ENCODE peak calls at places on chromosomes 6 and 20, in seven cellular contexts. One of them, this sample, is unnamed.

GRCh38 chr6:21263531-21264287 is 329.8 kb upstream of the SOX4 start:
- DNase-seq in CD4-positive, alpha-beta memory T cell: no peak
- DNase-seq in psoas muscle: no peak
- DNase-seq in A673: no peak
- DNase-seq in prostate gland: peak; percentile 9
- DNase-seq in astrocyte of the spinal cord: peak; percentile 22
- DNase-seq in cardiac fibroblast: peak; percentile 75
- DNase-seq in this sample: peak; percentile 59

GRCh38 chr6:69487688-69488087 is 309.1 kb downstream of the LMBRD1 start:
- DNase-seq in psoas muscle: no peak
- DNase-seq in cardiac fibroblast: peak; percentile 7
- DNase-seq in A673: peak; percentile 36
- DNase-seq in prostate gland: no peak
- DNase-seq in astrocyte of the spinal cord: no peak
- DNase-seq in CD4-positive, alpha-beta memory T cell: no peak
- DNase-seq in this sample: peak; percentile 1

GRCh38 chr6:131946992-131947955 is 3.9 kb downstream of the CCN2 start:
- DNase-seq in A673: no peak
- DNase-seq in CD4-positive, alpha-beta memory T cell: no peak
- DNase-seq in psoas muscle: no peak
- DNase-seq in prostate gland: no peak
- DNase-seq in cardiac fibroblast: peak; percentile 89
- DNase-seq in astrocyte of the spinal cord: peak; percentile 87
- DNase-seq in this sample: peak; percentile 85

GRCh38 chr20:51807864-51808263 is 5.5 kb upstream of the SALL4 start:
- DNase-seq in prostate gland: no peak
- DNase-seq in psoas muscle: no peak
- DNase-seq in CD4-positive, alpha-beta memory T cell: no peak
- DNase-seq in A673: no peak
- DNase-seq in cardiac fibroblast: no peak
- DNase-seq in astrocyte of the spinal cord: no peak
- DNase-seq in this sample: no peak

GRCh38 chr6:170099387-170099786 is 191.5 kb downstream of the DLL1 start:
- DNase-seq in cardiac fibroblast: no peak
- DNase-seq in A673: no peak
- DNase-seq in astrocyte of the spinal cord: no peak
- DNase-seq in prostate gland: no peak
- DNase-seq in psoas muscle: no peak
- DNase-seq in CD4-positive, alpha-beta memory T cell: no peak
- DNase-seq in this sample: no peak

GRCh38 chr6:62614442-62614841 is 328.4 kb upstream of the KHDRBS2 start:
- DNase-seq in CD4-positive, alpha-beta memory T cell: no peak
- DNase-seq in cardiac fibroblast: no peak
- DNase-seq in psoas muscle: no peak
- DNase-seq in astrocyte of the spinal cord: no peak
- DNase-seq in A673: no peak
- DNase-seq in prostate gland: no peak
- DNase-seq in this sample: no peak

GRCh38 chr6:25217275-25217674 is 61.9 kb upstream of the CARMIL1 start:
- DNase-seq in A673: no peak
- DNase-seq in CD4-positive, alpha-beta memory T cell: no peak
- DNase-seq in astrocyte of the spinal cord: no peak
- DNase-seq in psoas muscle: no peak
- DNase-seq in prostate gland: no peak
- DNase-seq in cardiac fibroblast: no peak
- DNase-seq in this sample: no peak

GRCh38 chr20:61609461-61609860 is 357.4 kb downstream of the CDH4 start:
- DNase-seq in cardiac fibroblast: no peak
- DNase-seq in astrocyte of the spinal cord: no peak
- DNase-seq in prostate gland: no peak
- DNase-seq in CD4-positive, alpha-beta memory T cell: no peak
- DNase-seq in A673: no peak
- DNase-seq in psoas muscle: no peak
- DNase-seq in this sample: no peak

GRCh38 chr6:20664250-20664649 is 130.0 kb downstream of the CDKAL1 start:
- DNase-seq in astrocyte of the spinal cord: no peak
- DNase-seq in prostate gland: no peak
- DNase-seq in cardiac fibroblast: no peak
- DNase-seq in CD4-positive, alpha-beta memory T cell: no peak
- DNase-seq in A673: no peak
- DNase-seq in psoas muscle: no peak
- DNase-seq in this sample: no peak

GRCh38 chr20:23125625-23126191 is 39.6 kb upstream of the CD93 start:
- DNase-seq in cardiac fibroblast: peak; percentile 95
- DNase-seq in psoas muscle: peak; percentile 80
- DNase-seq in astrocyte of the spinal cord: peak; percentile 31
- DNase-seq in CD4-positive, alpha-beta memory T cell: no peak
- DNase-seq in A673: no peak
- DNase-seq in prostate gland: no peak
- DNase-seq in this sample: peak; percentile 96

GRCh38 chr6:155004576-155005345 is 9.6 kb downstream of the TIAM2 start:
- DNase-seq in A673: no peak
- DNase-seq in cardiac fibroblast: no peak
- DNase-seq in psoas muscle: no peak
- DNase-seq in prostate gland: no peak
- DNase-seq in astrocyte of the spinal cord: no peak
- DNase-seq in CD4-positive, alpha-beta memory T cell: no peak
- DNase-seq in this sample: no peak

GRCh38 chr6:14889172-14889571 is 356.7 kb upstream of the JARID2 start:
- DNase-seq in CD4-positive, alpha-beta memory T cell: no peak
- DNase-seq in prostate gland: peak; percentile 19
- DNase-seq in cardiac fibroblast: peak; percentile 46
- DNase-seq in psoas muscle: no peak
- DNase-seq in astrocyte of the spinal cord: no peak
- DNase-seq in A673: no peak
- DNase-seq in this sample: peak; percentile 46

GRCh38 chr20:54625497-54625896 is 150.1 kb downstream of the DOK5 start:
- DNase-seq in astrocyte of the spinal cord: no peak
- DNase-seq in A673: no peak
- DNase-seq in cardiac fibroblast: no peak
- DNase-seq in CD4-positive, alpha-beta memory T cell: no peak
- DNase-seq in prostate gland: no peak
- DNase-seq in psoas muscle: no peak
- DNase-seq in this sample: no peak

DNA sequence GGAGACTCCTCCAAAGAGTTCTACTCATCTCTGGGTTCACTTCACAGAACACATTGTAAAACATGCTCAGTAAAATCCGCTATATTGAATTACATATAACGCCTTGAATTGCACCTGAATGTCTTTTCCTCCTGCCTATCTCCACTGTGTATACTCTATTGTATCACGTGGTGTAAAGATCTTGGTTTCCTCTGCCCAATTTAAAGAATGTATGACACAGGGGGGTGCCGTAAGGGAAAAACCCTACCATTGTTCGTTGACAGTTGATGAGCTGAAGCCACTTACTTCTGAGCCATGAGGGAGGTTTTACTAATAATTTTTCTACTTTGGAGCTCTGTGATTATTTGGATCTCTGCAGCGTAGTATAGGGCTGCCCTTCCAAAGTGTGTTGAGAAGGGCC is 6.0 kb downstream of the ASF1A start:
- DNase-seq in astrocyte of the spinal cord: no peak
- DNase-seq in A673: peak; percentile 46
- DNase-seq in prostate gland: no peak
- DNase-seq in cardiac fibroblast: no peak
- DNase-seq in psoas muscle: no peak
- DNase-seq in CD4-positive, alpha-beta memory T cell: no peak
- DNase-seq in this sample: no peak
- H3K4me3 ChIP-seq in astrocyte of the spinal cord: no peak overlapping the region
- H3K4me3 ChIP-seq in A673: no peak overlapping the region
- H3K4me3 ChIP-seq in prostate gland: no peak overlapping the region
- H3K4me3 ChIP-seq in cardiac fibroblast: no peak overlapping the region
- H3K4me3 ChIP-seq in psoas muscle: no peak overlapping the region
- H3K4me3 ChIP-seq in CD4-positive, alpha-beta memory T cell: no peak overlapping the region
- H3K4me3 ChIP-seq in this sample: no peak overlapping the region

GRCh38 chr6:108175592-108176279 is 9.9 kb downstream of the NR2E1 start:
- DNase-seq in psoas muscle: no peak
- DNase-seq in CD4-positive, alpha-beta memory T cell: no peak
- DNase-seq in cardiac fibroblast: no peak
- DNase-seq in A673: no peak
- DNase-seq in prostate gland: no peak
- DNase-seq in astrocyte of the spinal cord: no peak
- DNase-seq in this sample: no peak
- H3K4me3 ChIP-seq in psoas muscle: peak overlapping the region; percentile 41
- H3K4me3 ChIP-seq in CD4-positive, alpha-beta memory T cell: no peak overlapping the region
- H3K4me3 ChIP-seq in cardiac fibroblast: no peak overlapping the region
- H3K4me3 ChIP-seq in A673: peak overlapping the region; percentile 8
- H3K4me3 ChIP-seq in prostate gland: peak overlapping the region; percentile 5
- H3K4me3 ChIP-seq in astrocyte of the spinal cord: no peak overlapping the region
- H3K4me3 ChIP-seq in this sample: no peak overlapping the region

DNA sequence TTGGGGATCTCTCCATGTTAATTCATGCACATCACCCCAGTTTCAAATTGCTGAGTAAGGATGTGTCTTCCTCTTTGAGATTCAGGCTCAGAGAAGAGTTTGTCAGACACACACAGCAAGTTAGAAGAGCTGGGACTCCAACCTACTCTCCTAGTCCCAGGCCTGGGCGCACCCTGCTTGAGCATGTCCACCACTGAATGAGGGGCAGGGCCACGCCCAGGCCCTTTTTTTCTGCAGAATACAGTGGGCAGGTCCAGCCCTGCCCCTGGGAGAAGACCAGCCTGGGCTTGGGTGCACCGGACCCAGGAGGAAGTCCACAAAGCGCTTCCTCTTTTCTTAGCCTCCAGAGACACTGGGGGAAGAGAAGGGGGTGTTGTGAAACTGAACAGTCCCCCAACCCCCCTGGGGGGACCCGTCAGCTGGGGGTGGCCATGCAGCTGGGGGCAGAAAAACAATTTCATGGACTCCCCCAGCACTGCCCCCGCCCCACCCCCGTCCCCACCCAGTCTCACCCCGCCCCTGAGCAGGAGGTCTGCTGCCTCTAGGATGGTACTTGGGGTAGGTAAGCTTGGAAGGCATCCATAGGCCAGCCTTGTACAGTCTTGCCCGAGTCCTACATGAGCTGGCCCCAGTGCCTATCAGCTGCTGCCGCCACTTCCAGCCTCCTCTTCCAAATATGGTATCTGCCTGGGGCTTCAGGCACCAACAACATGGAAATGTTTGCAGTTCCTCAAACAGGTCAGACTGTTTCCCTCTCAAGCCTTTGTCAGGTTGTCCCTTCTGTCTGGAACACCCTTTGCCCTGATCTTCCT is 11.7 kb upstream of the HCK start:
- DNase-seq in psoas muscle: no peak
- DNase-seq in cardiac fibroblast: no peak
- DNase-seq in astrocyte of the spinal cord: no peak
- DNase-seq in A673: no peak
- DNase-seq in CD4-positive, alpha-beta memory T cell: no peak
- DNase-seq in prostate gland: peak; percentile 53
- DNase-seq in this sample: no peak
- H3K4me3 ChIP-seq in psoas muscle: no peak overlapping the region
- H3K4me3 ChIP-seq in cardiac fibroblast: no peak overlapping the region
- H3K4me3 ChIP-seq in astrocyte of the spinal cord: no peak overlapping the region
- H3K4me3 ChIP-seq in A673: no peak overlapping the region
- H3K4me3 ChIP-seq in CD4-positive, alpha-beta memory T cell: no peak overlapping the region
- H3K4me3 ChIP-seq in prostate gland: no peak overlapping the region
- H3K4me3 ChIP-seq in this sample: no peak overlapping the region

DNA sequence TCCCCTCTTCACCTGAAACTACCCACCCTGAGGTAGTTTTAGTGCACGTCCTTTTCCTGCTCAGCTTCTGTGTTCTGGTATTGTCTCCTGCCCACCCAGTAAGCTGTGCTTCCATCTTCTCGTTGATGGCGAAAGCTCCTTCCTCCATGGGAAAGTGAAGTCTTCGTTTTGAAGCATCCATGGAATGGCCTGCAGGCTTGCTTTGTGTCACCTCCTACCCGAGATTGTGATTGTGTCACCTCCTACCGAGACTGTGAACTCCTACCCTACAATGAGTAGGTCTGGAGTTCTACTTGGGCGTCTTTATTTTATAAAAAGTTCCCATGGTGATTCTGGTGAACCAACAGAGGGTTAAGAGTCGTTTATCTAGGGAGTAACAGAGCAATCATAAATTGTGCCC is 25.9 kb downstream of the SLC9A8 start:
- DNase-seq in CD4-positive, alpha-beta memory T cell: no peak
- DNase-seq in A673: no peak
- DNase-seq in psoas muscle: no peak
- DNase-seq in prostate gland: no peak
- DNase-seq in astrocyte of the spinal cord: no peak
- DNase-seq in cardiac fibroblast: no peak
- DNase-seq in this sample: no peak
- H3K4me3 ChIP-seq in CD4-positive, alpha-beta memory T cell: no peak overlapping the region
- H3K4me3 ChIP-seq in A673: no peak overlapping the region
- H3K4me3 ChIP-seq in psoas muscle: no peak overlapping the region
- H3K4me3 ChIP-seq in prostate gland: no peak overlapping the region
- H3K4me3 ChIP-seq in astrocyte of the spinal cord: no peak overlapping the region
- H3K4me3 ChIP-seq in cardiac fibroblast: no peak overlapping the region
- H3K4me3 ChIP-seq in this sample: no peak overlapping the region

DNA sequence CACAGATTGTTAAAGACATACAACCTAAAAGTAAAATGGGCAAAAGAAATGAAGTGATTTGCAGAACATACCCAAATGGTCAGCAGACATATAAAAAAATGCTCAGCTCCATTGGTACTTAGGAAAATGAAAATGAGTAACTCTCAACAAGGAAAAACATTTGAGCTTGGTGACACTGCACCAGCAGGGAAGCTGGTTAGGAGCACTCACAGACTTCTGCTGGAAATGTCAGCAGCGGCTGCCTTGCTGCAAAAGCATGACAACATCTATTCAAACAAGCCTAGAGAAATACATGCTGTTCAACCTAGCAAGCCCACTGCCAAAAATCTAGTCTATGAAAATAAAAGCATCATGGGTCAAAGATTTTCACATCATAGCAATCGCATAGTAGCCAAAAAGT is 99.0 kb upstream of the FOXQ1 start:
- DNase-seq in psoas muscle: no peak
- DNase-seq in CD4-positive, alpha-beta memory T cell: no peak
- DNase-seq in A673: no peak
- DNase-seq in cardiac fibroblast: no peak
- DNase-seq in prostate gland: no peak
- DNase-seq in astrocyte of the spinal cord: peak; percentile 61
- DNase-seq in this sample: peak; percentile 37
- H3K4me3 ChIP-seq in psoas muscle: no peak overlapping the region
- H3K4me3 ChIP-seq in CD4-positive, alpha-beta memory T cell: no peak overlapping the region
- H3K4me3 ChIP-seq in A673: no peak overlapping the region
- H3K4me3 ChIP-seq in cardiac fibroblast: no peak overlapping the region
- H3K4me3 ChIP-seq in prostate gland: no peak overlapping the region
- H3K4me3 ChIP-seq in astrocyte of the spinal cord: no peak overlapping the region
- H3K4me3 ChIP-seq in this sample: no peak overlapping the region

GRCh38 chr20:1893721-1894470 is 1.3 kb upstream of the SIRPA start:
- DNase-seq in prostate gland: no peak
- DNase-seq in psoas muscle: no peak
- DNase-seq in cardiac fibroblast: peak; percentile 78
- DNase-seq in CD4-positive, alpha-beta memory T cell: no peak
- DNase-seq in astrocyte of the spinal cord: no peak
- DNase-seq in A673: no peak
- DNase-seq in this sample: no peak
- H3K4me3 ChIP-seq in prostate gland: peak overlapping the region; percentile 63
- H3K4me3 ChIP-seq in psoas muscle: peak overlapping the region; percentile 89
- H3K4me3 ChIP-seq in cardiac fibroblast: peak overlapping the region; percentile 75
- H3K4me3 ChIP-seq in CD4-positive, alpha-beta memory T cell: no peak overlapping the region
- H3K4me3 ChIP-seq in astrocyte of the spinal cord: peak overlapping the region; percentile 63
- H3K4me3 ChIP-seq in A673: peak overlapping the region; percentile 88
- H3K4me3 ChIP-seq in this sample: peak overlapping the region; percentile 61

GRCh38 chr6:136341967-136342366 is 52.3 kb upstream of the BCLAF1 start:
- DNase-seq in A673: no peak
- DNase-seq in astrocyte of the spinal cord: no peak
- DNase-seq in CD4-positive, alpha-beta memory T cell: no peak
- DNase-seq in psoas muscle: no peak
- DNase-seq in prostate gland: no peak
- DNase-seq in cardiac fibroblast: no peak
- DNase-seq in this sample: no peak
- H3K4me3 ChIP-seq in A673: no peak overlapping the region
- H3K4me3 ChIP-seq in astrocyte of the spinal cord: no peak overlapping the region
- H3K4me3 ChIP-seq in CD4-positive, alpha-beta memory T cell: no peak overlapping the region
- H3K4me3 ChIP-seq in psoas muscle: no peak overlapping the region
- H3K4me3 ChIP-seq in prostate gland: no peak overlapping the region
- H3K4me3 ChIP-seq in cardiac fibroblast: no peak overlapping the region
- H3K4me3 ChIP-seq in this sample: no peak overlapping the region

GRCh38 chr6:149325648-149326236 is 8.2 kb downstream of the TAB2 start:
- DNase-seq in psoas muscle: no peak
- DNase-seq in prostate gland: no peak
- DNase-seq in cardiac fibroblast: no peak
- DNase-seq in A673: no peak
- DNase-seq in astrocyte of the spinal cord: no peak
- DNase-seq in CD4-positive, alpha-beta memory T cell: no peak
- DNase-seq in this sample: no peak
- H3K4me3 ChIP-seq in psoas muscle: no peak overlapping the region
- H3K4me3 ChIP-seq in prostate gland: no peak overlapping the region
- H3K4me3 ChIP-seq in cardiac fibroblast: no peak overlapping the region
- H3K4me3 ChIP-seq in A673: no peak overlapping the region
- H3K4me3 ChIP-seq in astrocyte of the spinal cord: no peak overlapping the region
- H3K4me3 ChIP-seq in CD4-positive, alpha-beta memory T cell: no peak overlapping the region
- H3K4me3 ChIP-seq in this sample: no peak overlapping the region

This sample was measured in choroid plexus epithelial cell.